ENCODE peak calls at places on chromosome 3, in five cellular contexts. B is thoracic aorta, X is neural progenitor cell, I is foreskin fibroblast, K is AG09319. T is an unnamed sample.

GRCh38 chr3:138863776-138864113 is 29.0 kb upstream of the PIK3CB start:
- DNase-seq in B (no peak), K (no peak), X (no peak), I (no peak), T (no peak)

GRCh38 chr3:61315874-61316273 is 64.6 kb upstream of the FHIT start:
- DNase-seq in X (peak; percentile 66), K (no peak), I (peak; percentile 1), B (no peak), T (no peak)

GRCh38 chr3:166177130-166177529 is 339.9 kb upstream of the BCHE start:
- DNase-seq in B (no peak), K (no peak), X (no peak), I (no peak), T (no peak)

GRCh38 chr3:146166450-146167222 is 5.7 kb upstream of the PLOD2 start:
- DNase-seq in X (no peak), I (peak; percentile 89), K (no peak), B (no peak), T (no peak)

GRCh38 chr3:73094127-73094526 is 32.7 kb downstream of the EBLN2 start:
- DNase-seq in K (no peak), B (no peak), X (no peak), I (peak; percentile 39), T (no peak)

GRCh38 chr3:64578384-64578783 is 109.4 kb downstream of the ADAMTS9 start:
- DNase-seq in B (no peak), X (no peak), K (no peak), I (no peak), T (no peak)

GRCh38 chr3:111749171-111750170 is 109.6 kb upstream of the PHLDB2 start:
- DNase-seq in X (no peak), B (no peak), I (no peak), K (no peak), T (no peak)

GRCh38 chr3:172635588-172635987 is 75.3 kb downstream of the NCEH1 start:
- DNase-seq in I (no peak), K (no peak), B (no peak), X (no peak), T (no peak)

GRCh38 chr3:64645236-64645635 is 42.6 kb downstream of the ADAMTS9 start:
- DNase-seq in I (peak; percentile 36), X (no peak), B (no peak), K (no peak), T (no peak)

GRCh38 chr3:64295594-64295993 is 70.3 kb upstream of the PRICKLE2 start:
- DNase-seq in B (no peak), X (no peak), I (peak; percentile 91), K (peak; percentile 65), T (no peak)

GRCh38 chr3:16516695-16517481 is 3.4 kb upstream of the RFTN1 start:
- DNase-seq in X (peak; percentile 56), B (no peak), I (peak; percentile 85), K (no peak), T (no peak)

GRCh38 chr3:105365171-105365535 is 1.6 kb upstream of the ALCAM start:
- DNase-seq in K (no peak), X (no peak), B (no peak), I (peak; percentile 41), T (no peak)

GRCh38 chr3:105365536-105366301 is 990 bp upstream of the ALCAM start:
- DNase-seq in B (no peak), X (peak; percentile 50), I (peak; percentile 75), K (no peak), T (no peak)

GRCh38 chr3:105367406-105368213 is 901 bp downstream of the ALCAM start:
- DNase-seq in B (no peak), I (peak; percentile 83), X (peak; percentile 84), K (no peak), T (peak; percentile 24)

GRCh38 chr3:105367063-105367405 is 325 bp downstream of the ALCAM start:
- DNase-seq in X (peak; percentile 51), I (peak; percentile 46), B (no peak), K (no peak), T (no peak)

GRCh38 chr3:105366302-105367062 is at the start of gene ALCAM:
- DNase-seq in B (peak; percentile 86), K (peak; percentile 98), I (peak; percentile 100), X (peak; percentile 98), T (peak; percentile 70)
- TF ChIP-seq CTCF in B (peak; percentile 56), K (peak; percentile 82), I (peak; percentile 77), X (peak; percentile 69), T (no peak)

GRCh38 chr3:167187211-167187610 is 192.9 kb downstream of the ZBBX start:
- DNase-seq in B (no peak), K (no peak), X (no peak), I (no peak), T (no peak)

GRCh38 chr3:167188592-167188991 is 191.5 kb downstream of the ZBBX start:
- DNase-seq in I (no peak), B (no peak), X (no peak), K (no peak), T (no peak)

DNA sequence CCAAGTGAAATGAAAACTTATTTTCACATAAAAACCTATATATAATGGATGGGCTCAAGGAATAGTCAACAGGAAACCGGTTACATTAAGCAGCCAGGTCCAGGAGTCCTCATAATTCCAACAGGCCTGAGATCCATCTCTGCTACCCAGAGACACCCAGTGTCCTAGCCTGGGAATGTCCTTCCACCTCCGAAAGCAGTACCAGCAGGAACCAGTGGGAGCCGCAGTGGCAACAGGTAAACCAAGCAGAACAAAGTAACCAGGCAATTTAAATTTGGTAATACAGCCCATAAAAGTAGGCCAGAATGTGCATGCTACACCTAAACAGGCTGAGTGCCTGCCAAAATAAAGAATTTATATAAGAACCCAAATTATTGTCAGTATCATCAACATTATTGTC is 195.6 kb downstream of the ZBBX start:
- DNase-seq in X (peak; percentile 39), B (no peak), I (no peak), K (no peak), T (no peak)
- TF ChIP-seq CTCF in X (peak; percentile 45), B (no peak), I (no peak), K (no peak), T (no peak)

DNA sequence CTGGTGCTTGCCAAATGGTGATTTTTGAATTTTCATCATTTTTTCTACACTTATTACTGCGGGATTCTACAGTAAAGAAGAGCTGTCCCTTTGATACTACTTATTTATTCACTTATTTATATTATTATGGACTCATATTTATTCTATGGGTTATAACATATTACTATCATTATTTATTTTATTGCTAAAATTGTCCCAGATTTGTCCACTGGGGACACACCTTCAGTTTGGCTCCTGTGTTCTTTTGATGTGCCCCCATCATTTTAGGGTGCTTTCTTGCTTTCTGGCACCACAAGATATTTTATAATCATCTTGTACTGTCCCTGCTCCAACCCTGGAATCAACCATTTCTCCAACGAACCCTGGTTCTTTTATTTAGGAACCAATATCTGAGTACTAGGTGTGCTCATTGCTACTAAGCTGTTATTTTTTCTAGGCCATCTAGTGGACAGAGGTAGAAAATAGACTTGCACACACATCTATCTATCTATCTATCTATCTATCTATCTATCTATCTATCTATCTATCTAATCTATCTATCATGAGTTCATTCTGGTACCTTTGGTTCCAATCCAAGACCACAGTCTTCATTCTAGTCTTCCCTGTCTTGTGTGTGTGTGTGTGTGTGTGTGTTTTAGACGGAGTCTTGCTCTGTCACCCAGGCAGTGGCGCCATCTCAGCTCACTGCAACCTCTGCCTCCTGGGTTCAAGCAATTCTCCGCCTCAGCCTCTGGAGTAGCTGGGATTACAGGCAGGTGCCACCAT is 16.0 kb downstream of the SLC22A14 start:
- DNase-seq in K (no peak), X (no peak), I (peak; percentile 37), B (no peak), T (no peak)
- TF ChIP-seq CTCF in K (peak; percentile 40), X (peak; percentile 56), I (peak; percentile 50), B (no peak), T (no peak)

DNA sequence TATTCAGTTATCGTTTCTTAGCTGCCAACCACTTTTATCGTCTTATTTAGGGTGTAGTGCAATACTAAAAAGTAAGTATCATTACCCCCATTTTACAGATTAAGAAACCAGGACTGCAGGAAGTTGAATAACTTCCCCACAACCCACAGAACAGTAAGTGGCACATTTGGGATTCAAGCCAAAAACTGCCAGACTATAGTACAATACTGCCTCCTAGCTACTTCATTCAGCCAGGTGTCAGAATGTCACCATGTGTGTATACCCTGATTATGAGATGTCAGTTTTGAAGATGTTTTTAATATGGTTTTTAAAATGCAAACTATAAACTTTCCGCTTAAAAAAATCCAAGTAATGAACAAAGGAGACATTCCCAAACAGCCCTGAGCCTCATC is 74.2 kb upstream of the PROK2 start:
- DNase-seq in B (no peak), X (peak; percentile 60), I (peak; percentile 29), K (no peak), T (no peak)
- TF ChIP-seq CTCF in B (no peak), X (peak; percentile 74), I (no peak), K (no peak), T (no peak)

T was measured in omental fat pad.